ENCODE peak calls at places on chromosomes 7 and 10, in four cellular contexts. V, B, C and H are unnamed samples.

GRCh38 chr7:137086896-137087295 is 218.4 kb downstream of the CHRM2 start:
- DNase-seq in C (no peak), V (peak), B (peak), H (no peak)

GRCh38 chr10:132520147-132520811 is 17.3 kb upstream of the INPP5A start:
- DNase-seq in V (peak), B (no peak), C (peak), H (peak)

GRCh38 chr7:157337316-157338149 is 729 bp downstream of the DNAJB6 start:
- DNase-seq in B (peak), V (peak), C (peak), H (peak)

GRCh38 chr7:74240482-74240881 is 13.7 kb downstream of the RFC2 start:
- DNase-seq in B (no peak), C (no peak), V (no peak), H (no peak)

GRCh38 chr7:151460474-151460855 is 20.5 kb upstream of the CRYGN start:
- DNase-seq in B (no peak), V (no peak), C (no peak), H (no peak)

GRCh38 chr10:112333452-112333851 is 40.5 kb upstream of the ACSL5 start:
- DNase-seq in B (no peak), C (no peak), V (no peak), H (peak)

GRCh38 chr7:30395676-30396075 is 82.9 kb downstream of the NOD1 start:
- DNase-seq in V (no peak), C (no peak), B (no peak), H (no peak)

GRCh38 chr7:129845178-129845971 is 107.4 kb downstream of the UBE2H start:
- DNase-seq in C (no peak), B (no peak), V (peak), H (no peak)

GRCh38 chr10:94762393-94762792 is at the start of gene CYP2C19:
- DNase-seq in B (no peak), C (no peak), V (no peak), H (no peak)

GRCh38 chr7:23072043-23072442 is 33.5 kb upstream of the KLHL7 start:
- DNase-seq in V (no peak), B (peak), C (no peak), H (no peak)

GRCh38 chr7:110762514-110762913 is 328.4 kb upstream of the LRRN3 start:
- DNase-seq in V (no peak), B (no peak), C (no peak), H (no peak)

GRCh38 chr7:85287126-85287825 is 100.4 kb upstream of the SEMA3D start:
- DNase-seq in V (no peak), C (no peak), B (no peak), H (no peak)

GRCh38 chr7:130961128-130961601 is 227.2 kb upstream of the KLF14 start:
- DNase-seq in C (no peak), V (peak), B (no peak), H (no peak)

GRCh38 chr10:47038881-47039557 is 127.8 kb downstream of the PTPN20 start:
- DNase-seq in C (no peak), V (no peak), B (peak), H (no peak)

GRCh38 chr7:103989785-103990775 is 622 bp upstream of the RELN start:
- DNase-seq in B (peak), V (peak), C (no peak), H (no peak)

GRCh38 chr10:5476918-5477525 is 22.3 kb downstream of the CALML5 start:
- DNase-seq in V (no peak), C (no peak), B (peak), H (no peak)

GRCh38 chr7:66720571-66720970 is 20.0 kb upstream of the RABGEF1 start:
- DNase-seq in B (no peak), C (no peak), V (no peak), H (no peak)

GRCh38 chr10:17201165-17202013 is at the start of gene TRDMT1:
- DNase-seq in V (peak), B (peak), C (peak), H (peak)

GRCh38 chr7:46352335-46352954 is 431.4 kb upstream of the IGFBP3 start:
- DNase-seq in V (peak), B (peak), C (peak), H (no peak)

GRCh38 chr10:104330168-104331117 is 7.8 kb downstream of the ITPRIP start:
- DNase-seq in C (no peak), B (peak), V (peak), H (no peak)

GRCh38 chr7:78953726-78954363 is 499.6 kb downstream of the MAGI2 start:
- DNase-seq in C (no peak), V (peak), B (no peak), H (no peak)

GRCh38 chr10:128257404-128257803 is 131.2 kb upstream of the MKI67 start:
- DNase-seq in B (no peak), V (no peak), C (no peak), H (no peak)

DNA sequence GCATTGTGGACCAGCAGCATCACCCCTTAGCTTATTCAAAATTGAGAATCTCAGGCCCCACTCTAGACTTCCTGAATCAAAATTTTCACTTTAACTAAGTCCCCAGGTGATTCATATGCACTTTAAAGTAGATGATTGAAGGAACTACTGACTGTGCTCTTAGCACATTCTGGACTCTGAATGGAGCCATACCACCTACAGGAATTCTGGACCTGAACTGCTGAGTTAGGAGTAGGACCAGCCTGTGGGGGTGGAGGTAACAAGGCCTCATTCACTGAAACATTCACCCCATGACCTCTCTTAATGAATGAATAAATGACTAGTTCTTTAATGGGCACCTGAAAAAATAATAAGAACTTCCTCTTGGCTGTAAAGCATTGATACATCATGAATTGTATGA is 7.3 kb downstream of the PDK4 start:
- DNase-seq in V (no peak), C (no peak), B (no peak), H (no peak)
- H3K4me3 ChIP-seq in V (no peak), C (no peak), B (no peak), H (no peak)

GRCh38 chr10:95836610-95837367 is 71.0 kb upstream of the CC2D2B start:
- DNase-seq in C (no peak), B (no peak), V (no peak), H (no peak)

GRCh38 chr10:95837368-95837776 is 70.4 kb upstream of the CC2D2B start:
- DNase-seq in V (no peak), C (no peak), B (no peak), H (no peak)

GRCh38 chr10:95835911-95836310 is 71.9 kb upstream of the CC2D2B start:
- DNase-seq in V (no peak), C (no peak), B (no peak), H (no peak)

GRCh38 chr10:95840121-95840520 is 67.7 kb upstream of the CC2D2B start:
- DNase-seq in C (no peak), B (peak), V (no peak), H (no peak)

GRCh38 chr10:95837783-95838182 is 70.0 kb upstream of the CC2D2B start:
- DNase-seq in C (peak), V (no peak), B (no peak), H (no peak)
- H3K4me3 ChIP-seq in C (no peak), V (no peak), B (no peak), H (no peak)

DNA sequence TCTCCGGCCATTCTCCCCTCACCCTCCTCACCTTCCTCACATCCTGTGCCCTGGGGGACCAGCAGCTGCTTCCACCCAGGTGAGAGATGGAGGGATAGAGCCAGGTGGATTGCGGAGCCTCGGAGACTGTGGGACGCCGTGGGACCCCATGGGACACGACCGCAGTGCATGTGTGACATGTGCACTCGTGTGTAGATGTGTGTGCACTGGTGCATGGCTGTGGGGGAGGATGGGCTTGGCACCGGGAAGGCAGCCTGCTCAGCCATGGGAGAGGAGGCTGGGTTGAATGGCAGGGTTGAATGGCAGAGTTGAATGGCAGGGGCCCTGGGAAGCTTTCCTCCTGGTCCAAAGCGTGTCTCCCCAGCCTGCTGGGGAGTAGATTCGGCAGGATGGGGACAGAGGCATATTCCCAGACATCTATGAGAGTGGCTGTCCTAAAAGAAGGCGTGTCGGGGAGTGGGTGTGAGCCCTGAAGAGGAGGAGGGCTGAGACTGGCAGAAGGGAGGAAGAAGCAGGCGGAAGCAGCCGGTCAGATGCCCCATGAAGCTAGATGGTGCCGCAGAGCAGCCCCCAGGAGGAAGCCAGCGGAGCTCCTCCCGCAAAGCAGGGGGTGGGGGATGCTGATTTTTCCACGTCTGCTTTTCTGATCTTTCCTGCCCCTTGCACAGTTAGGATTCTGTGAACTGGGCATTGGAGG is 815 bp downstream of the GIMAP8 start:
- DNase-seq in B (no peak), C (peak), V (no peak), H (peak)
- H3K4me3 ChIP-seq in B (no peak), C (peak), V (no peak), H (peak)

DNA sequence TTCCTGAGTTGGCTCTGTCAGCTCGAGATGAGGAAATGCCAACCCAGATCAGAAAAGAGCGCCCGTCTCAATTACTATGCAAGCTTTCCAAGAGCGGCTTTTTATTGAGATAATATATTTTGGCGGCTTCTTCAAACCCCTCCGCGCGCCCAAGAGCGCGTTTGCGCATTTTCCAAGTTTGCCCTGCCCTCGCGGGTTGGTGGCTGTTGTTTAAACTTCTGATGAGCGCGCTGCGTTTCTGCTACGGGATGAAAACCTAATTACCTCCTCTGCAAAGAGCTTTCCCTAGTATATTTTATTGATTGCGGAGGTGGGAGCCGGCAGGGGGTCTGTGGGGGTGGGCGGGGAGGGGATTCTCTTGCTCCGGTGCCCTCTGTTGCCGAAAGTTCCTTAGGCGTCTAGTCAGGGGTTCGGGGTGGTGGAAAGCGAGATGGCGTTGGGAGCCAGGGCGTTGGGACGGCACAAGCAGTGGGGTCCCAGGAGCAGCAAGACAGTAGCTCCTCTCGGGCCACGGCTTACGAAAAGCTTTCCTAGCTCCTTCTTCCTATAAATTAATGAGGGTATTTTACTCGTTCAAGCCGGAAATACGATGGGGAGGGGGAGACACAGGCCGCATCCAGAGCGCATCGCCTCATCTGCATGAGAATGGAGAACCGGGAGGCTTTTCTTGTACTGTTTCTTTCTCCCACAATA is 8.3 kb downstream of the NXPH1 start:
- DNase-seq in B (peak), V (no peak), C (no peak), H (no peak)
- H3K4me3 ChIP-seq in B (no peak), V (no peak), C (no peak), H (no peak)

GRCh38 chr7:80206763-80207162 is 72.1 kb downstream of the GNAI1 start:
- DNase-seq in B (no peak), C (no peak), V (no peak), H (no peak)
- H3K4me3 ChIP-seq in B (no peak), C (no peak), V (no peak), H (no peak)

GRCh38 chr10:49348593-49348992 is 47.3 kb downstream of the DRGX start:
- DNase-seq in C (no peak), V (no peak), B (no peak), H (no peak)

GRCh38 chr10:49350138-49350537 is 45.8 kb downstream of the DRGX start:
- DNase-seq in C (no peak), V (no peak), B (no peak), H (no peak)

GRCh38 chr10:49347827-49348226 is 48.1 kb downstream of the DRGX start:
- DNase-seq in B (no peak), C (no peak), V (no peak), H (no peak)

GRCh38 chr10:49349390-49349789 is 46.5 kb downstream of the DRGX start:
- DNase-seq in V (no peak), C (no peak), B (no peak), H (no peak)

GRCh38 chr10:49347342-49347741 is 48.4 kb downstream of the C10orf71 start:
- DNase-seq in B (no peak), V (no peak), C (no peak), H (no peak)
- H3K4me3 ChIP-seq in B (no peak), V (no peak), C (no peak), H (no peak)

GRCh38 chr7:5423844-5424688 is 432 bp upstream of the TNRC18 start:
- DNase-seq in V (peak), C (peak), B (peak), H (peak)

GRCh38 chr7:5428470-5429252 is 5.0 kb upstream of the TNRC18 start:
- DNase-seq in C (peak), V (peak), B (peak), H (peak)

GRCh38 chr7:5425507-5426225 is 2.0 kb upstream of the TNRC18 start:
- DNase-seq in V (peak), C (peak), B (peak), H (peak)

GRCh38 chr7:5424689-5425506 is 1.3 kb upstream of the TNRC18 start:
- DNase-seq in C (peak), V (no peak), B (peak), H (peak)

DNA sequence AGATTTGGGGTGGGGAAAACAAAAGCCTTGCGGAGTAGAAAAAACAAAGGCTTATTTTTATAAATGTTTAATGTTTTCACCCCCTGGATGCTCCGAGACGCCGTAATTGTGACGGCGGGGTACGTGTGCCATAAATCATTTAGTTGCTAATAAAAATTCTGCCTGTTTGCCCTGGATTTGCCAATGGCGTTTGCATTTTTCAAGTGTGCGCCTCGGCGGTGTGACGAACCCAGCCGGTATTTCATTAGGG is 2.5 kb upstream of the TNRC18 start:
- DNase-seq in C (no peak), B (no peak), V (peak), H (no peak)
- H3K4me3 ChIP-seq in C (peak), B (peak), V (peak), H (peak)

GRCh38 chr7:51727441-51727840 is 410.8 kb upstream of the COBL start:
- DNase-seq in V (no peak), C (no peak), B (no peak), H (no peak)

GRCh38 chr7:51732951-51733350 is 416.3 kb upstream of the COBL start:
- DNase-seq in C (no peak), V (no peak), B (peak), H (no peak)

GRCh38 chr7:51732066-51732465 is 415.5 kb upstream of the COBL start:
- DNase-seq in B (no peak), C (no peak), V (no peak), H (no peak)

DNA sequence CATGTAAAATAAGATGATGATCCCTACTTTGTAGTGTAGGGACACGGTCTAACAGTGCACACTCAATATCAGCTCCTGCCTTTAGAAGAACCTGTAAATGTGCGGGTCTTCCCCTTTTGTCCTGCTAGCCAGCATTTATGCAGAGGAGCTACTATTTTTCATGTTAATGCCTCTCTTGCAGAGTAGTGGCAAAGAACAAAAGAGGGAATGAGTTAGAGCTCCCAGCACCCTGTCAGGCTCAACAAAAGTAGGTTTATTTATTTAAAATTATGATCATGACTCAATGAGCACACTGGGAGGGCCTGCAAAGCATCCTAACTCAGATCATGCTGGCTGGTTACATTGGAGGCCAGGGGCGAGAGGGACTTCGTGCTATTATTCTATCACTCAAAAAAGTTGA is 414.5 kb upstream of the COBL start:
- DNase-seq in C (no peak), V (no peak), B (no peak), H (no peak)
- H3K4me3 ChIP-seq in C (no peak), V (no peak), B (no peak), H (no peak)

DNA sequence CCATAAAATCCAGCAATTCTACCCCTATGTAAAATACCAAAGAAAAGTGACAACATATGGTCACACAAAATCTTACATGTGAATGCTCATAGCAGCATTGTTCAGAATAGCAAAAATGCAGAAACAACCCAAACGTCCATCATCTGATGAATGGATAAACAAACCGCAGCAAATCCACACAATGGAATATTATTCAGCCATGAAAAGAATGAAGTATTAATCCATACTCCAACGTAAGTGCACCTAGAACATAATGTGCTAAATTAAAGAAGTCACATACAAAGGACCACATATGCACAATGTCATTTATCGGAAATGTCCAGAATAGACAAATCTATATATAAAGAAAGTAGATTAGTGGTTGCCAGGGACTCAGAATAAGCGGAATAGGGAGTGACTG is 57.4 kb downstream of the SMURF1 start:
- DNase-seq in V (no peak), B (no peak), C (no peak), H (no peak)
- H3K4me3 ChIP-seq in V (no peak), B (no peak), C (no peak), H (no peak)